ENCODE peak calls at places on chromosomes 12 and 14, in nine cellular contexts. W, Z, M, I, C, G, R, X and U are unnamed samples.
A peak's percentile ranks its signal among the peaks of the same experiment; 100 is the strongest.

GRCh38 chr12:44509471-44509870 is 366.6 kb downstream of the NELL2 start:
- DNase-seq in Z (no peak), G (no peak), C (no peak), M (no peak), X (no peak), R (no peak), I (no peak), W (no peak), U (no peak)

GRCh38 chr14:98217530-98217929 is 1054.5 kb downstream of the BCL11B start:
- DNase-seq in I (no peak), R (no peak), Z (no peak), G (no peak), X (no peak), C (no peak), M (no peak), W (no peak), U (no peak)

GRCh38 chr14:60981626-60982455 is 796 bp downstream of the SLC38A6 start:
- DNase-seq in Z (no peak), W (no peak), C (no peak), M (no peak), I (no peak), X (peak; percentile 85), G (no peak), R (peak; percentile 70), U (no peak)

GRCh38 chr12:115618105-115618504 is 659.4 kb downstream of the MED13L start:
- DNase-seq in R (no peak), Z (no peak), M (no peak), C (no peak), X (no peak), W (no peak), I (no peak), G (no peak), U (no peak)

GRCh38 chr12:52876371-52876770 is 27.6 kb upstream of the KRT78 start:
- DNase-seq in R (peak; percentile 88), M (peak; percentile 82), I (peak; percentile 63), G (no peak), Z (no peak), W (peak; percentile 42), C (no peak), X (no peak), U (no peak)

GRCh38 chr14:69818760-69819191 is 21.7 kb upstream of the SLC10A1 start:
- DNase-seq in C (peak; percentile 64), I (no peak), X (peak; percentile 69), W (no peak), M (peak; percentile 26), R (peak; percentile 62), G (peak; percentile 63), Z (peak; percentile 45), U (no peak)

GRCh38 chr14:25132734-25133422 is 82.9 kb upstream of the STXBP6 start:
- DNase-seq in W (peak; percentile 51), C (peak; percentile 68), I (peak; percentile 75), Z (peak; percentile 61), M (peak; percentile 62), G (peak; percentile 29), R (peak; percentile 53), X (peak; percentile 68), U (peak; percentile 76)

GRCh38 chr12:119153477-119154434 is 25.0 kb upstream of the HSPB8 start:
- DNase-seq in G (no peak), I (peak; percentile 72), M (peak; percentile 62), X (peak; percentile 49), W (peak; percentile 49), C (peak; percentile 84), Z (peak; percentile 47), R (no peak), U (peak; percentile 69)

GRCh38 chr12:71621938-71622337 is 41.7 kb downstream of the ZFC3H1 start:
- DNase-seq in I (no peak), G (no peak), X (no peak), W (no peak), M (no peak), Z (no peak), R (no peak), C (no peak), U (no peak)

GRCh38 chr12:71627438-71628002 is 36.1 kb downstream of the ZFC3H1 start:
- DNase-seq in G (no peak), Z (no peak), R (peak; percentile 12), I (no peak), C (no peak), X (no peak), M (no peak), W (no peak), U (no peak)

GRCh38 chr12:71626098-71626497 is 37.5 kb downstream of the ZFC3H1 start:
- DNase-seq in R (no peak), M (no peak), X (no peak), I (no peak), C (no peak), G (no peak), W (no peak), Z (no peak), U (no peak)

DNA sequence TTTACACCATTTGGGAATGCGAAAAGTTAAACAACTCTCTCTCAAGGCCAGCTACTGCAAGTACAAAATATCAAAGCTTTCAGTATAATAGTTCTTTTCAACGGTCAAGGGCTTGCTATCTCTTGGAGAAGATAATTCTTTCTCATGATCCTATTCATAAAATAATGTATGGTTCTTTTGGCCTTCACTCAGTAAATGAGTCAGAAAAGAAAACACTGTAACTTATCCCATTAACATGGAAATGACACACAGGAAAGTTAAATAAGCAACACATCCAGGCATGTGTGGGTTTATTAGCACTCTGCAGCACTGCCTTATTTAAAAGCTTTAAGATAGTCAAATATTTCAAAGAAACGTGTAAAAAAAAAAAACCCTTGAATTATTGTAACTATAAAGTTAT is 36.9 kb downstream of the ZFC3H1 start:
- DNase-seq in M (no peak), I (no peak), X (peak; percentile 21), C (no peak), Z (no peak), R (peak; percentile 55), W (no peak), G (no peak), U (no peak)
- H3K36me3 ChIP-seq in M (peaks cover 80% of the 10 kb centered on the region), I (peaks cover 96% of the 10 kb centered on the region), X (peaks cover 14% of the 10 kb centered on the region), C (peaks cover 100% of the 10 kb centered on the region), Z (peaks cover 100% of the 10 kb centered on the region), R (peaks cover 58% of the 10 kb centered on the region), W (peaks cover 92% of the 10 kb centered on the region), G (peaks cover 82% of the 10 kb centered on the region), U (peaks cover 86% of the 10 kb centered on the region)

GRCh38 chr12:105355752-105356151 is 25.3 kb downstream of the C12orf75 start:
- DNase-seq in Z (no peak), R (peak; percentile 36), X (peak; percentile 44), I (no peak), W (no peak), M (no peak), G (no peak), C (no peak), U (no peak)

GRCh38 chr12:105363890-105364289 is 33.4 kb downstream of the C12orf75 start:
- DNase-seq in G (no peak), X (no peak), C (no peak), I (no peak), W (no peak), Z (no peak), R (no peak), M (no peak), U (no peak)

GRCh38 chr12:105359840-105360239 is 29.3 kb downstream of the C12orf75 start:
- DNase-seq in I (no peak), Z (no peak), W (no peak), X (no peak), M (no peak), R (no peak), C (no peak), G (no peak), U (no peak)

GRCh38 chr12:105357162-105357691 is 26.7 kb downstream of the C12orf75 start:
- DNase-seq in M (no peak), X (no peak), W (no peak), R (no peak), C (no peak), G (no peak), Z (no peak), I (no peak), U (no peak)

DNA sequence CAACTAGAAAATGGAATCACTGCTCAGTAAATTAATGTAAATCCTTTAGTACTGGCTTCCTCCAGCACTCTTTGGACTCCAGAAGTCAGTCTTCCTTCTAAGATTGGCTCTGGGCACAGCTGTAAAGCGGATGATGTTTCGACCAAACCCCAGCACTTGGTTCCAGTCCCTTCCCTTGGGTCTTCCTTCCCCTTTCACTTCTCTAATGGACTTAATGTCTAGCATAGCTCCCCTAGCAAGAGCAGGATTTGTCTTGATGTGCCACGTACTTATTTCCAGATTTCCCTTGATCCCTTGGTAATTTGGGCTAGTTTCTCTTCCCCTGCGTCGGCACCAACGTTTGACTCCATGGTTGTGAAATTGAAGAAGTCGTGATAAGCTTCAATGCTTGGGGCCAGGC is 28.3 kb downstream of the C12orf75 start:
- DNase-seq in I (no peak), X (no peak), Z (no peak), R (no peak), C (no peak), M (no peak), W (no peak), G (no peak), U (no peak)
- H3K4me1 ChIP-seq in I (peaks cover 9% of the 10 kb centered on the region), X (peaks cover 3% of the 10 kb centered on the region), Z (no peaks in the 10 kb centered on the region), R (peaks cover 9% of the 10 kb centered on the region), C (peaks cover 2% of the 10 kb centered on the region), M (peaks cover 3% of the 10 kb centered on the region), W (no peaks in the 10 kb centered on the region), G (peaks cover 4% of the 10 kb centered on the region), U (no peaks in the 10 kb centered on the region)

GRCh38 chr12:112406519-112407488 is 2.6 kb downstream of the RPL6 start:
- DNase-seq in R (no peak), C (no peak), I (no peak), G (no peak), Z (no peak), M (no peak), W (no peak), X (no peak), U (no peak)
- H3K4me3 ChIP-seq in R (no peak overlapping the region), C (peak overlapping the region; percentile 79), I (peak overlapping the region; percentile 66), G (no peak overlapping the region), Z (no peak overlapping the region), M (no peak overlapping the region), W (no peak overlapping the region), X (peak overlapping the region; percentile 1), U (no peak overlapping the region)

GRCh38 chr14:50768693-50769092 is 62.3 kb downstream of the NIN start:
- DNase-seq in C (no peak), M (no peak), I (no peak), X (no peak), W (no peak), R (no peak), Z (no peak), G (no peak), U (no peak)

GRCh38 chr14:50772361-50772760 is 58.6 kb downstream of the NIN start:
- DNase-seq in M (no peak), X (peak; percentile 25), Z (no peak), R (no peak), I (no peak), C (no peak), W (no peak), G (no peak), U (no peak)

GRCh38 chr14:50769893-50770500 is 61.0 kb downstream of the NIN start:
- DNase-seq in X (no peak), C (no peak), M (peak; percentile 88), Z (no peak), R (no peak), W (no peak), G (no peak), I (peak; percentile 78), U (no peak)

GRCh38 chr14:50768220-50768619 is 62.7 kb downstream of the NIN start:
- DNase-seq in C (no peak), W (no peak), M (no peak), Z (no peak), R (no peak), I (no peak), G (no peak), X (no peak), U (no peak)

DNA sequence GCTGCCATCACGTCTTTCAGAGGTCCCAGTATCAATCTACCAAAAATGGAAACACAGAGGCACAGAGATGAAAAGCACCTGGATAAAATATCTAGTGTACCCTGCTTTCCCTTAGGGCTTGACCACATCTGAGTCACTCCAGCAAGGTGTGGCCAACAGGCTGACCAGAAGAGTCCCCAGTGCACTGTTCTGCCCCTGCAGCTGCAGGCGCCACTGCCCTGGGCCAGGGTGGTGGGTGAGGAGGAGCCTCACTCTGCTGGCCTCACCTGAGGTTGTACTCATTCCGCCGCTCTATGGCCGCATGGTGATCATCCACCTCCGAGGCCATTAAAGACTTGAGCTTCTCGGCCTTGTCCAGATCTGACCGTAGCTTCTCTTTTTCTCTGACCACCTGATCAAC is 60.4 kb downstream of the NIN start:
- DNase-seq in I (no peak), X (no peak), Z (no peak), R (peak; percentile 57), C (no peak), W (no peak), G (no peak), M (peak; percentile 22), U (no peak)
- H3K36me3 ChIP-seq in I (peaks cover 59% of the 10 kb centered on the region), X (peaks cover 4% of the 10 kb centered on the region), Z (peaks cover 99% of the 10 kb centered on the region), R (peaks cover 16% of the 10 kb centered on the region), C (peaks cover 92% of the 10 kb centered on the region), W (peaks cover 82% of the 10 kb centered on the region), G (peaks cover 75% of the 10 kb centered on the region), M (no peaks in the 10 kb centered on the region), U (peaks cover 63% of the 10 kb centered on the region)